ENCODE peak calls at places on chromosomes 6 and 20, in four cellular contexts. One of them, this sample, is unnamed.
A peak's percentile ranks its signal among the peaks of the same experiment; 100 is the strongest.

GRCh38 chr6:20497200-20497820 is 36.9 kb upstream of the CDKAL1 start:
- DNase-seq in NCI-H748 treated with DMSO at 0.1 percent for 48 hours: no peak
- DNase-seq in body of pancreas: no peak
- DNase-seq in aorta: no peak
- DNase-seq in this sample: no peak

GRCh38 chr6:11769244-11769643 is 9.4 kb downstream of the ADTRP start:
- DNase-seq in NCI-H748 treated with DMSO at 0.1 percent for 48 hours: no peak
- DNase-seq in body of pancreas: no peak
- DNase-seq in aorta: no peak
- DNase-seq in this sample: no peak

GRCh38 chr20:1568166-1568490 is 10.6 kb upstream of the SIRPD start:
- DNase-seq in NCI-H748 treated with DMSO at 0.1 percent for 48 hours: no peak
- DNase-seq in body of pancreas: no peak
- DNase-seq in aorta: no peak
- DNase-seq in this sample: no peak

GRCh38 chr6:123848347-123848746 is 44.7 kb downstream of the NKAIN2 start:
- DNase-seq in NCI-H748 treated with DMSO at 0.1 percent for 48 hours: no peak
- DNase-seq in body of pancreas: no peak
- DNase-seq in aorta: no peak
- DNase-seq in this sample: no peak

GRCh38 chr6:48979085-48979484 is 484.0 kb downstream of the MMUT start:
- DNase-seq in NCI-H748 treated with DMSO at 0.1 percent for 48 hours: no peak
- DNase-seq in body of pancreas: no peak
- DNase-seq in aorta: no peak
- DNase-seq in this sample: no peak

GRCh38 chr6:26045046-26045938 is 41.9 kb upstream of the HFE start:
- DNase-seq in NCI-H748 treated with DMSO at 0.1 percent for 48 hours: peak; percentile 97
- DNase-seq in body of pancreas: peak; percentile 94
- DNase-seq in aorta: peak; percentile 78
- DNase-seq in this sample: no peak

GRCh38 chr20:46568570-46569129 is 18.2 kb upstream of the OCSTAMP start:
- DNase-seq in NCI-H748 treated with DMSO at 0.1 percent for 48 hours: no peak
- DNase-seq in body of pancreas: peak; percentile 94
- DNase-seq in aorta: peak; percentile 95
- DNase-seq in this sample: peak; percentile 97

GRCh38 chr6:118660218-118660569 is 8.8 kb upstream of the CEP85L start:
- DNase-seq in NCI-H748 treated with DMSO at 0.1 percent for 48 hours: peak; percentile 85
- DNase-seq in body of pancreas: no peak
- DNase-seq in aorta: no peak
- DNase-seq in this sample: peak; percentile 98

GRCh38 chr20:36924167-36925045 is 27.1 kb downstream of the SAMHD1 start:
- DNase-seq in NCI-H748 treated with DMSO at 0.1 percent for 48 hours: no peak
- DNase-seq in body of pancreas: no peak
- DNase-seq in aorta: no peak
- DNase-seq in this sample: no peak

GRCh38 chr6:166515072-166515810 is 71.2 kb downstream of the RAMACL start:
- DNase-seq in NCI-H748 treated with DMSO at 0.1 percent for 48 hours: no peak
- DNase-seq in body of pancreas: no peak
- DNase-seq in aorta: no peak
- DNase-seq in this sample: no peak

GRCh38 chr6:30326446-30327231 is at the start of gene TRIM39:
- DNase-seq in NCI-H748 treated with DMSO at 0.1 percent for 48 hours: peak; percentile 83
- DNase-seq in body of pancreas: peak; percentile 85
- DNase-seq in aorta: peak; percentile 96
- DNase-seq in this sample: peak; percentile 87

GRCh38 chr6:88538130-88538706 is 372.1 kb upstream of the CNR1 start:
- DNase-seq in NCI-H748 treated with DMSO at 0.1 percent for 48 hours: no peak
- DNase-seq in body of pancreas: no peak
- DNase-seq in aorta: no peak
- DNase-seq in this sample: no peak

GRCh38 chr20:47273591-47274235 is 82.8 kb downstream of the ZMYND8 start:
- DNase-seq in NCI-H748 treated with DMSO at 0.1 percent for 48 hours: no peak
- DNase-seq in body of pancreas: no peak
- DNase-seq in aorta: no peak
- DNase-seq in this sample: no peak

GRCh38 chr6:96015791-96016776 is at the start of gene FUT9:
- DNase-seq in NCI-H748 treated with DMSO at 0.1 percent for 48 hours: peak; percentile 89
- DNase-seq in body of pancreas: peak; percentile 64
- DNase-seq in aorta: peak; percentile 53
- DNase-seq in this sample: peak; percentile 93

GRCh38 chr6:113513086-113513485 is 344.1 kb upstream of the MARCKS start:
- DNase-seq in NCI-H748 treated with DMSO at 0.1 percent for 48 hours: no peak
- DNase-seq in body of pancreas: no peak
- DNase-seq in aorta: no peak
- DNase-seq in this sample: no peak

GRCh38 chr6:169227116-169227515 is 26.5 kb downstream of the THBS2 start:
- DNase-seq in NCI-H748 treated with DMSO at 0.1 percent for 48 hours: no peak
- DNase-seq in body of pancreas: no peak
- DNase-seq in aorta: no peak
- DNase-seq in this sample: no peak

GRCh38 chr6:6409397-6410030 is 89.1 kb upstream of the F13A1 start:
- DNase-seq in NCI-H748 treated with DMSO at 0.1 percent for 48 hours: no peak
- DNase-seq in body of pancreas: no peak
- DNase-seq in aorta: no peak
- DNase-seq in this sample: no peak

GRCh38 chr20:34042286-34042685 is 48.6 kb downstream of the RALY start:
- DNase-seq in NCI-H748 treated with DMSO at 0.1 percent for 48 hours: no peak
- DNase-seq in body of pancreas: no peak
- DNase-seq in aorta: no peak
- DNase-seq in this sample: peak; percentile 21

GRCh38 chr20:63895202-63895885 is 418 bp downstream of the DNAJC5 start:
- DNase-seq in NCI-H748 treated with DMSO at 0.1 percent for 48 hours: no peak
- DNase-seq in body of pancreas: no peak
- DNase-seq in aorta: no peak
- DNase-seq in this sample: no peak

GRCh38 chr20:52047811-52048302 is 143.7 kb downstream of the ZFP64 start:
- DNase-seq in NCI-H748 treated with DMSO at 0.1 percent for 48 hours: no peak
- DNase-seq in body of pancreas: no peak
- DNase-seq in aorta: no peak
- DNase-seq in this sample: no peak

GRCh38 chr6:153312633-153313032 is 181.6 kb upstream of the RGS17 start:
- DNase-seq in NCI-H748 treated with DMSO at 0.1 percent for 48 hours: peak; percentile 30
- DNase-seq in body of pancreas: peak; percentile 45
- DNase-seq in aorta: peak; percentile 81
- DNase-seq in this sample: peak; percentile 63

GRCh38 chr6:1515280-1515679 is 94.4 kb upstream of the FOXC1 start:
- DNase-seq in NCI-H748 treated with DMSO at 0.1 percent for 48 hours: no peak
- DNase-seq in body of pancreas: no peak
- DNase-seq in aorta: no peak
- DNase-seq in this sample: no peak

GRCh38 chr6:153043719-153044118 is 41.2 kb upstream of the MTRF1L start:
- DNase-seq in NCI-H748 treated with DMSO at 0.1 percent for 48 hours: peak; percentile 57
- DNase-seq in body of pancreas: peak; percentile 59
- DNase-seq in aorta: no peak
- DNase-seq in this sample: peak; percentile 77